ENCODE peak calls at places on chromosomes 5 and 9, in four cellular contexts. One of them, this sample, is unnamed.

GRCh38 chr9:6876195-6876594 is 118.4 kb downstream of the KDM4C start:
- DNase-seq in choroid plexus epithelial cell: no peak
- DNase-seq in HFF-Myc: no peak
- DNase-seq in GM10248: no peak
- DNase-seq in this sample: no peak

GRCh38 chr5:39494534-39494933 is 69.8 kb upstream of the DAB2 start:
- DNase-seq in choroid plexus epithelial cell: no peak
- DNase-seq in HFF-Myc: no peak
- DNase-seq in GM10248: no peak
- DNase-seq in this sample: no peak

GRCh38 chr9:9817176-9817575 is 795.6 kb downstream of the PTPRD start:
- DNase-seq in choroid plexus epithelial cell: no peak
- DNase-seq in HFF-Myc: no peak
- DNase-seq in GM10248: no peak
- DNase-seq in this sample: no peak

GRCh38 chr5:151092750-151093149 is 11.9 kb upstream of the TNIP1 start:
- DNase-seq in choroid plexus epithelial cell: peak; percentile 57
- DNase-seq in HFF-Myc: no peak
- DNase-seq in GM10248: no peak
- DNase-seq in this sample: no peak

GRCh38 chr5:41195228-41195627 is 18.1 kb downstream of the C6 start:
- DNase-seq in choroid plexus epithelial cell: no peak
- DNase-seq in HFF-Myc: no peak
- DNase-seq in GM10248: no peak
- DNase-seq in this sample: no peak

GRCh38 chr5:139417214-139417613 is 13.3 kb upstream of the SPATA24 start:
- DNase-seq in choroid plexus epithelial cell: peak; percentile 80
- DNase-seq in HFF-Myc: no peak
- DNase-seq in GM10248: no peak
- DNase-seq in this sample: no peak

GRCh38 chr5:138180183-138180782 is 1.4 kb downstream of the KIF20A start:
- DNase-seq in choroid plexus epithelial cell: peak; percentile 80
- DNase-seq in HFF-Myc: peak; percentile 54
- DNase-seq in GM10248: peak; percentile 53
- DNase-seq in this sample: peak; percentile 51

GRCh38 chr5:96597441-96598020 is 64.6 kb upstream of the CAST start:
- DNase-seq in choroid plexus epithelial cell: peak; percentile 63
- DNase-seq in HFF-Myc: no peak
- DNase-seq in GM10248: no peak
- DNase-seq in this sample: no peak

GRCh38 chr5:79236970-79237734 is 1.2 kb downstream of the JMY start:
- DNase-seq in choroid plexus epithelial cell: peak; percentile 54
- DNase-seq in HFF-Myc: no peak
- DNase-seq in GM10248: peak; percentile 49
- DNase-seq in this sample: peak; percentile 59

GRCh38 chr5:77846422-77847128 is 70.4 kb upstream of the TBCA start:
- DNase-seq in choroid plexus epithelial cell: no peak
- DNase-seq in HFF-Myc: no peak
- DNase-seq in GM10248: no peak
- DNase-seq in this sample: no peak

GRCh38 chr5:138664276-138664943 is 88.8 kb upstream of the CTNNA1 start:
- DNase-seq in choroid plexus epithelial cell: peak; percentile 48
- DNase-seq in HFF-Myc: no peak
- DNase-seq in GM10248: no peak
- DNase-seq in this sample: no peak

GRCh38 chr5:155402927-155403645 is 389.5 kb downstream of the KIF4B start:
- DNase-seq in choroid plexus epithelial cell: no peak
- DNase-seq in HFF-Myc: no peak
- DNase-seq in GM10248: no peak
- DNase-seq in this sample: no peak

GRCh38 chr5:116361171-116361967 is 213.3 kb downstream of the SEMA6A start:
- DNase-seq in choroid plexus epithelial cell: peak; percentile 50
- DNase-seq in HFF-Myc: no peak
- DNase-seq in GM10248: no peak
- DNase-seq in this sample: no peak
- TF ChIP-seq CTCF in choroid plexus epithelial cell: peak; percentile 49
- TF ChIP-seq CTCF in HFF-Myc: peak; percentile 17
- TF ChIP-seq CTCF in GM10248: no peak
- TF ChIP-seq CTCF in this sample: no peak

DNA sequence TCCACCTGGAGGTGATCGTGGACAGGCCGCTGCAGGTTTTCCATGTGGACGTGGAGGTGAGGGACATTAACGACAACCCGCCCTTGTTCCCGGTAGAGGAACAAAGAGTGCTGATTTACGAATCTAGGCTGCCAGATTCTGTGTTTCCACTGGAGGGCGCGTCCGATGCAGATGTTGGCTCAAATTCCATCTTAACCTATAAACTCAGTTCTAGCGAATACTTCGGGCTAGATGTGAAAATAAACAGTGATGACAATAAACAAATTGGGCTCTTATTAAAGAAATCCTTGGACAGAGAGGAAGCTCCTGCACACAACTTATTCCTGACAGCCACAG is 610 bp downstream of the PCDHA6 start:
- DNase-seq in choroid plexus epithelial cell: no peak
- DNase-seq in HFF-Myc: no peak
- DNase-seq in GM10248: no peak
- DNase-seq in this sample: no peak
- TF ChIP-seq CTCF in choroid plexus epithelial cell: no peak
- TF ChIP-seq CTCF in HFF-Myc: no peak
- TF ChIP-seq CTCF in GM10248: no peak
- TF ChIP-seq CTCF in this sample: no peak

GRCh38 chr9:109950710-109951443 is 170.9 kb downstream of the PALM2AKAP2 start:
- DNase-seq in choroid plexus epithelial cell: no peak
- DNase-seq in HFF-Myc: no peak
- DNase-seq in GM10248: peak; percentile 42
- DNase-seq in this sample: peak; percentile 16

GRCh38 chr9:109956811-109957440 is 176.9 kb downstream of the PALM2AKAP2 start:
- DNase-seq in choroid plexus epithelial cell: peak; percentile 40
- DNase-seq in HFF-Myc: peak; percentile 59
- DNase-seq in GM10248: no peak
- DNase-seq in this sample: no peak

GRCh38 chr9:109948453-109948852 is 168.5 kb downstream of the PALM2AKAP2 start:
- DNase-seq in choroid plexus epithelial cell: no peak
- DNase-seq in HFF-Myc: no peak
- DNase-seq in GM10248: no peak
- DNase-seq in this sample: no peak

GRCh38 chr9:109953300-109953699 is 173.3 kb downstream of the PALM2AKAP2 start:
- DNase-seq in choroid plexus epithelial cell: no peak
- DNase-seq in HFF-Myc: no peak
- DNase-seq in GM10248: no peak
- DNase-seq in this sample: no peak

DNA sequence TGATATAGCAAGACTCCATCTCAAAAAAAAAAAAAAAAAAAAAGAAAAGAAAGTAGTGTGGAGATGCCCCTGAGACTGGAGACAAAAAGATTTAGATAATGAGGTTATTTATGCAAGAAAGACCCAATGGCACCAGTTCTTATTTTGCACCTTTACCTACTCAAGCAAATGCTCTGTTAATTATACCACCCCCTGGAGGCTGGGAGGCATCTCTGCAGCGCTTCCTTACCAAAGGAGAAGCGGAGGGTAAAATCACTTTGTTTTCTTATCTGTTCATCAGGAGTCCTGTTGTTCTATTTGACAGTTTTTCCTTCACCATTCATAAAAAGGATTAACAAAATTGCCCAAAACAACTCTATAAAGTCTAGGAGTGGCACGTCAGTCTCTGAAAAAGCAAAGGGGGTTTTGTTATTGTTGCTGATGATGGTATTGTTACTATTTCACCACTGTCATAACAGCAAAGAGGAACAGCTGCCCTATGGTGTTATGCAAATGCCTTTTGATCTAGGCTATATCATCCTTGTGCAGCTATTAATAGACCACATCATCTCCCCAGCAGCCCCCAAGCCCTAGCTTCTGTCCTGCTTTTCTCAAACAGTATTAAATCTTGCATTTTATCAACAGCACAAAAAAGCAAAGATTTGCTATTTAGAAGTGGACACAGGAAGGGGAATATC is 174.0 kb downstream of the PALM2AKAP2 start:
- DNase-seq in choroid plexus epithelial cell: no peak
- DNase-seq in HFF-Myc: no peak
- DNase-seq in GM10248: no peak
- DNase-seq in this sample: no peak
- TF ChIP-seq CTCF in choroid plexus epithelial cell: peak; percentile 40
- TF ChIP-seq CTCF in HFF-Myc: peak; percentile 37
- TF ChIP-seq CTCF in GM10248: no peak
- TF ChIP-seq CTCF in this sample: peak; percentile 26

GRCh38 chr5:35342664-35343063 is 112.4 kb upstream of the PRLR start:
- DNase-seq in choroid plexus epithelial cell: no peak
- DNase-seq in HFF-Myc: no peak
- DNase-seq in GM10248: no peak
- DNase-seq in this sample: no peak
- TF ChIP-seq CTCF in choroid plexus epithelial cell: no peak
- TF ChIP-seq CTCF in HFF-Myc: no peak
- TF ChIP-seq CTCF in GM10248: no peak
- TF ChIP-seq CTCF in this sample: no peak